ENCODE peak calls at places on chromosomes 3 and 15, in nine cellular contexts. One of them, this sample, is unnamed.

GRCh38 chr15:48617619-48618018 is 27.9 kb downstream of the FBN1 start:
- DNase-seq in MM.1S: no peak
- DNase-seq in IMR-90: peak; percentile 93
- DNase-seq in psoas muscle: peak; percentile 46
- DNase-seq in transverse colon: peak; percentile 18
- DNase-seq in fibroblast of lung: peak; percentile 92
- DNase-seq in cardiac muscle cell: peak; percentile 98
- DNase-seq in lung: peak; percentile 60
- DNase-seq in mucosa of descending colon: no peak
- DNase-seq in this sample: peak; percentile 34

GRCh38 chr3:40237892-40238571 is 71.5 kb upstream of the EIF1B start:
- DNase-seq in MM.1S: no peak
- DNase-seq in mucosa of descending colon: no peak
- DNase-seq in fibroblast of lung: peak; percentile 2
- DNase-seq in IMR-90: peak; percentile 2
- DNase-seq in psoas muscle: no peak
- DNase-seq in lung: no peak
- DNase-seq in cardiac muscle cell: peak; percentile 42
- DNase-seq in transverse colon: no peak
- DNase-seq in this sample: no peak

GRCh38 chr15:46676233-46677206 is 1040.8 kb upstream of the SEMA6D start:
- DNase-seq in cardiac muscle cell: no peak
- DNase-seq in MM.1S: no peak
- DNase-seq in psoas muscle: no peak
- DNase-seq in lung: no peak
- DNase-seq in fibroblast of lung: no peak
- DNase-seq in IMR-90: no peak
- DNase-seq in mucosa of descending colon: no peak
- DNase-seq in transverse colon: no peak
- DNase-seq in this sample: no peak

GRCh38 chr3:159829056-159829995 is 159.3 kb upstream of the IL12A start:
- DNase-seq in MM.1S: no peak
- DNase-seq in IMR-90: peak; percentile 64
- DNase-seq in lung: peak; percentile 69
- DNase-seq in fibroblast of lung: peak; percentile 41
- DNase-seq in transverse colon: peak; percentile 86
- DNase-seq in mucosa of descending colon: peak; percentile 75
- DNase-seq in psoas muscle: peak; percentile 44
- DNase-seq in cardiac muscle cell: peak; percentile 65
- DNase-seq in this sample: peak; percentile 17

GRCh38 chr3:94607778-94608177 is 544.9 kb downstream of the NSUN3 start:
- DNase-seq in psoas muscle: no peak
- DNase-seq in MM.1S: no peak
- DNase-seq in fibroblast of lung: no peak
- DNase-seq in mucosa of descending colon: no peak
- DNase-seq in IMR-90: no peak
- DNase-seq in cardiac muscle cell: no peak
- DNase-seq in transverse colon: no peak
- DNase-seq in lung: no peak
- DNase-seq in this sample: no peak

GRCh38 chr15:98649996-98650870 is 1.9 kb downstream of the IGF1R start:
- DNase-seq in lung: peak; percentile 36
- DNase-seq in fibroblast of lung: peak; percentile 53
- DNase-seq in cardiac muscle cell: no peak
- DNase-seq in transverse colon: peak; percentile 30
- DNase-seq in mucosa of descending colon: peak; percentile 65
- DNase-seq in IMR-90: peak; percentile 39
- DNase-seq in psoas muscle: peak; percentile 46
- DNase-seq in MM.1S: no peak
- DNase-seq in this sample: peak; percentile 35

GRCh38 chr3:21484323-21485154 is 266.5 kb downstream of the ZNF385D start:
- DNase-seq in fibroblast of lung: peak; percentile 71
- DNase-seq in lung: peak; percentile 57
- DNase-seq in mucosa of descending colon: no peak
- DNase-seq in cardiac muscle cell: peak; percentile 89
- DNase-seq in MM.1S: peak; percentile 76
- DNase-seq in IMR-90: peak; percentile 62
- DNase-seq in psoas muscle: peak; percentile 13
- DNase-seq in transverse colon: peak; percentile 8
- DNase-seq in this sample: peak; percentile 58

GRCh38 chr3:48716508-48716981 is 476 bp downstream of the IP6K2 start:
- DNase-seq in mucosa of descending colon: peak; percentile 56
- DNase-seq in MM.1S: peak; percentile 14
- DNase-seq in cardiac muscle cell: no peak
- DNase-seq in lung: no peak
- DNase-seq in IMR-90: no peak
- DNase-seq in transverse colon: peak; percentile 35
- DNase-seq in fibroblast of lung: peak; percentile 4
- DNase-seq in psoas muscle: no peak
- DNase-seq in this sample: no peak

GRCh38 chr15:87682527-87682926 is 574.0 kb downstream of the NTRK3 start:
- DNase-seq in transverse colon: no peak
- DNase-seq in psoas muscle: no peak
- DNase-seq in IMR-90: no peak
- DNase-seq in cardiac muscle cell: no peak
- DNase-seq in mucosa of descending colon: no peak
- DNase-seq in fibroblast of lung: no peak
- DNase-seq in lung: no peak
- DNase-seq in MM.1S: no peak
- DNase-seq in this sample: no peak

GRCh38 chr3:13346481-13347389 is 73.4 kb downstream of the NUP210 start:
- DNase-seq in cardiac muscle cell: no peak
- DNase-seq in MM.1S: no peak
- DNase-seq in lung: no peak
- DNase-seq in mucosa of descending colon: peak; percentile 33
- DNase-seq in transverse colon: peak; percentile 17
- DNase-seq in psoas muscle: peak; percentile 36
- DNase-seq in fibroblast of lung: no peak
- DNase-seq in IMR-90: no peak
- DNase-seq in this sample: no peak

GRCh38 chr3:180531303-180532278 is 70.4 kb upstream of the TTC14 start:
- DNase-seq in psoas muscle: no peak
- DNase-seq in fibroblast of lung: no peak
- DNase-seq in cardiac muscle cell: no peak
- DNase-seq in mucosa of descending colon: no peak
- DNase-seq in lung: no peak
- DNase-seq in MM.1S: no peak
- DNase-seq in IMR-90: no peak
- DNase-seq in transverse colon: no peak
- DNase-seq in this sample: no peak

GRCh38 chr3:156516951-156517350 is 38.0 kb downstream of the SSR3 start:
- DNase-seq in mucosa of descending colon: no peak
- DNase-seq in cardiac muscle cell: no peak
- DNase-seq in MM.1S: no peak
- DNase-seq in psoas muscle: no peak
- DNase-seq in transverse colon: no peak
- DNase-seq in fibroblast of lung: peak; percentile 34
- DNase-seq in lung: no peak
- DNase-seq in IMR-90: no peak
- DNase-seq in this sample: no peak

GRCh38 chr15:25226360-25226759 is 212.5 kb downstream of the UBE3A start:
- DNase-seq in cardiac muscle cell: no peak
- DNase-seq in IMR-90: no peak
- DNase-seq in lung: no peak
- DNase-seq in fibroblast of lung: no peak
- DNase-seq in transverse colon: no peak
- DNase-seq in psoas muscle: no peak
- DNase-seq in mucosa of descending colon: no peak
- DNase-seq in MM.1S: no peak
- DNase-seq in this sample: no peak
- H3K9me3 ChIP-seq in cardiac muscle cell: no peaks in the 10 kb centered on the region
- H3K9me3 ChIP-seq in IMR-90: peaks cover 73% of the 10 kb centered on the region
- H3K9me3 ChIP-seq in lung: peaks cover 69% of the 10 kb centered on the region
- H3K9me3 ChIP-seq in fibroblast of lung: no peaks in the 10 kb centered on the region
- H3K9me3 ChIP-seq in transverse colon: peaks cover 4% of the 10 kb centered on the region
- H3K9me3 ChIP-seq in psoas muscle: no peaks in the 10 kb centered on the region
- H3K9me3 ChIP-seq in mucosa of descending colon: peaks cover 89% of the 10 kb centered on the region
- H3K9me3 ChIP-seq in MM.1S: no peaks in the 10 kb centered on the region
- H3K9me3 ChIP-seq in this sample: peaks cover 99% of the 10 kb centered on the region

DNA sequence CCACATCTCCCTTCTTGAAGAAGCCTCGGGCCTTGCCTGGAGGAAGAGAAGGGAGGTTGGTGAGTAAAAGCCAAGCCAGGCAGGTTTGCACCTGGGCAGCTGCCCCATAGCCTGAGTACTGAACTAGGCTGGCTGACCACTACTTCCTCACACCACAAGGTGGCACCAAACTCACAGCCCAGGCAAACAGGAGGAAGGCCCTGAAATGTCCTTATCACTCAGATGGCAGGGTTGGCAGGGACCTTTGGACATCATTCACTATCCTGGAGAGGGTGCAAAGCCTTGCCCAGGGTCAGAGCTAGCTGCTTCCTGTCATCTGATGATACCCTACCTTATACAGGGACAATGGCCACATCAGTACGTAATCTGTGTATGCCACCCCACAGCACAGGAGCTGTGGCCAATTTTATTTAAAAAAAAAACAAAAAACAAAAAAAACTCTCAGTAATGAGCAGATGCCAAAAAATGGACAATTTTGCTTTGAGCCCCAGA is 2.2 kb upstream of the GRAMD2A start:
- DNase-seq in mucosa of descending colon: peak; percentile 84
- DNase-seq in lung: peak; percentile 82
- DNase-seq in MM.1S: peak; percentile 66
- DNase-seq in cardiac muscle cell: peak; percentile 81
- DNase-seq in fibroblast of lung: peak; percentile 54
- DNase-seq in psoas muscle: peak; percentile 80
- DNase-seq in IMR-90: peak; percentile 71
- DNase-seq in transverse colon: peak; percentile 88
- DNase-seq in this sample: peak; percentile 88
- H3K36me3 ChIP-seq in mucosa of descending colon: peaks cover 24% of the 10 kb centered on the region
- H3K36me3 ChIP-seq in lung: peaks cover 19% of the 10 kb centered on the region
- H3K36me3 ChIP-seq in MM.1S: peaks cover 12% of the 10 kb centered on the region
- H3K36me3 ChIP-seq in cardiac muscle cell: peaks cover 52% of the 10 kb centered on the region
- H3K36me3 ChIP-seq in fibroblast of lung: peaks cover 45% of the 10 kb centered on the region
- H3K36me3 ChIP-seq in psoas muscle: peaks cover 13% of the 10 kb centered on the region
- H3K36me3 ChIP-seq in IMR-90: peaks cover 64% of the 10 kb centered on the region
- H3K36me3 ChIP-seq in transverse colon: peaks cover 41% of the 10 kb centered on the region
- H3K36me3 ChIP-seq in this sample: peaks cover 63% of the 10 kb centered on the region

DNA sequence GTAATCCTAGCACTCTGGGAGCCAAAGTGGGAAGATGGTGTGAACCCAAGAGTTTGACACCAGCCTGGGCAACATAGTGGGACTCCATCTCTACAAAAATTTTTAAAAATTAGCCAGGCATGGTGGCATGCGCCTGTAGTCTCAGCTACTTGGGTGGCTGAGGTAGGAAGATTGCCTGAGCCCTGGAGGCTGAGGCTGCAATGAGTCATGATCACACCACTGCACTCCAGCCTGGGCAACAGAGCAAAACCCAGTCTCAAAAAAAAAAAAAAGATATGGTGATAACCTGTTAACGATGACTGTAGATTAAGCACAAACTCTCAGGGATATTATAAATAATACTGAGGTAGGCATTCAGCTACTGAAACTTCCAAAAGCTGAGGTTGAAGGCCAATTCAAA is 107.5 kb downstream of the SLC49A4 start:
- DNase-seq in lung: no peak
- DNase-seq in IMR-90: no peak
- DNase-seq in transverse colon: no peak
- DNase-seq in psoas muscle: no peak
- DNase-seq in mucosa of descending colon: no peak
- DNase-seq in fibroblast of lung: no peak
- DNase-seq in MM.1S: no peak
- DNase-seq in cardiac muscle cell: no peak
- DNase-seq in this sample: no peak
- H3K9me3 ChIP-seq in lung: peaks cover 2% of the 10 kb centered on the region
- H3K9me3 ChIP-seq in IMR-90: peaks cover 2% of the 10 kb centered on the region
- H3K9me3 ChIP-seq in transverse colon: no peaks in the 10 kb centered on the region
- H3K9me3 ChIP-seq in psoas muscle: no peaks in the 10 kb centered on the region
- H3K9me3 ChIP-seq in mucosa of descending colon: no peaks in the 10 kb centered on the region
- H3K9me3 ChIP-seq in fibroblast of lung: no peaks in the 10 kb centered on the region
- H3K9me3 ChIP-seq in MM.1S: no peaks in the 10 kb centered on the region
- H3K9me3 ChIP-seq in cardiac muscle cell: no peaks in the 10 kb centered on the region
- H3K9me3 ChIP-seq in this sample: no peaks in the 10 kb centered on the region

GRCh38 chr3:154307363-154307762 is 16.9 kb downstream of the DHX36 start:
- DNase-seq in mucosa of descending colon: no peak
- DNase-seq in fibroblast of lung: peak; percentile 13
- DNase-seq in MM.1S: no peak
- DNase-seq in IMR-90: no peak
- DNase-seq in psoas muscle: no peak
- DNase-seq in transverse colon: no peak
- DNase-seq in lung: no peak
- DNase-seq in cardiac muscle cell: no peak
- DNase-seq in this sample: no peak
- H3K36me3 ChIP-seq in mucosa of descending colon: no peaks in the 10 kb centered on the region
- H3K36me3 ChIP-seq in fibroblast of lung: peaks cover 5% of the 10 kb centered on the region
- H3K36me3 ChIP-seq in MM.1S: no peaks in the 10 kb centered on the region
- H3K36me3 ChIP-seq in IMR-90: peaks cover 18% of the 10 kb centered on the region
- H3K36me3 ChIP-seq in psoas muscle: peaks cover 2% of the 10 kb centered on the region
- H3K36me3 ChIP-seq in transverse colon: peaks cover 43% of the 10 kb centered on the region
- H3K36me3 ChIP-seq in lung: peaks cover 20% of the 10 kb centered on the region
- H3K36me3 ChIP-seq in cardiac muscle cell: peaks cover 68% of the 10 kb centered on the region
- H3K36me3 ChIP-seq in this sample: no peaks in the 10 kb centered on the region

This sample was measured in tibial nerve.